ENCODE peak calls at places on chromosomes 4 and X, in seven cellular contexts. I, Y, M, H, E, Q and W are unnamed samples.

GRCh38 chr4:154018659-154019058 is 229.8 kb upstream of the SFRP2 start:
- DNase-seq in Q (no peak), H (peak), E (no peak), I (no peak), M (no peak), Y (no peak), W (no peak)

GRCh38 chr4:876780-877179 is 50.9 kb upstream of the CPLX1 start:
- DNase-seq in H (peak), Q (no peak), I (no peak), E (no peak), Y (no peak), M (no peak), W (no peak)

GRCh38 chr4:98573791-98574190 is 84.6 kb downstream of the TSPAN5 start:
- DNase-seq in E (no peak), M (no peak), Q (no peak), I (no peak), H (no peak), Y (no peak), W (no peak)

GRCh38 chr4:74444891-74445642 is at the start of gene AREG:
- DNase-seq in M (peak), E (peak), Q (peak), H (peak), I (peak), Y (peak), W (peak)

GRCh38 chrX:46704767-46705386 is 54.0 kb downstream of the SLC9A7 start:
- DNase-seq in H (no peak), Q (no peak), M (no peak), Y (no peak), I (peak), E (no peak), W (no peak)

GRCh38 chr4:128428397-128428796 is 140.8 kb upstream of the PGRMC2 start:
- DNase-seq in E (no peak), Y (no peak), M (no peak), I (no peak), H (no peak), Q (no peak), W (no peak)

GRCh38 chr4:89894654-89895652 is at the start of gene MMRN1:
- DNase-seq in I (no peak), Y (no peak), E (no peak), H (no peak), M (no peak), Q (peak), W (no peak)

GRCh38 chr4:30870513-30870912 is 150.3 kb downstream of the PCDH7 start:
- DNase-seq in Q (peak), M (no peak), I (no peak), H (no peak), E (no peak), Y (no peak), W (no peak)

GRCh38 chr4:8819019-8819418 is 52.6 kb downstream of the HMX1 start:
- DNase-seq in Y (peak), H (peak), M (no peak), E (no peak), Q (no peak), I (no peak), W (no peak)

GRCh38 chr4:15004701-15005301 is 2.5 kb downstream of the CPEB2 start:
- DNase-seq in M (peak), E (peak), I (peak), H (peak), Q (peak), Y (peak), W (peak)

GRCh38 chr4:80184791-80185756 is 12.2 kb upstream of the PRDM8 start:
- DNase-seq in Q (peak), M (peak), Y (no peak), E (peak), I (no peak), H (peak), W (no peak)

GRCh38 chrX:12595746-12596145 is 195.5 kb upstream of the PRPS2 start:
- DNase-seq in Q (no peak), I (no peak), M (no peak), E (no peak), H (no peak), Y (no peak), W (no peak)

GRCh38 chr4:476501-476900 is 22.5 kb downstream of the ZNF721 start:
- DNase-seq in I (peak), E (no peak), M (no peak), Y (no peak), H (no peak), Q (no peak), W (no peak)

GRCh38 chr4:13306356-13306755 is 177.8 kb downstream of the RAB28 start:
- DNase-seq in H (no peak), I (no peak), Q (no peak), E (no peak), Y (no peak), M (no peak), W (no peak)

GRCh38 chrX:85024044-85024443 is 20.4 kb downstream of the APOOL start:
- DNase-seq in E (no peak), Q (no peak), Y (no peak), H (no peak), I (no peak), M (no peak), W (no peak)

GRCh38 chr4:73872331-73873108 is 3.3 kb downstream of the CXCL1 start:
- DNase-seq in H (no peak), I (no peak), Y (no peak), E (no peak), Q (no peak), M (no peak), W (no peak)

GRCh38 chr4:188781655-188782054 is 642.4 kb downstream of the TRIML1 start:
- DNase-seq in E (no peak), I (peak), Y (no peak), Q (peak), M (no peak), H (peak), W (no peak)

GRCh38 chrX:109793191-109793590 is 60.1 kb upstream of the ACSL4 start:
- DNase-seq in Q (no peak), I (no peak), E (no peak), Y (no peak), M (no peak), H (no peak), W (no peak)

GRCh38 chrX:46837543-46838481 is 969 bp downstream of the RP2 start:
- DNase-seq in M (no peak), Y (no peak), I (no peak), H (no peak), Q (peak), E (no peak), W (no peak)

GRCh38 chr4:123577507-123577906 is 180.9 kb downstream of the SPRY1 start:
- DNase-seq in Y (no peak), I (no peak), M (no peak), Q (no peak), E (no peak), H (no peak), W (no peak)

GRCh38 chr4:77015390-77015789 is 60.4 kb downstream of the CCNI start:
- DNase-seq in E (no peak), Q (no peak), Y (no peak), I (peak), M (no peak), H (no peak), W (no peak)

GRCh38 chr4:138724530-138724929 is 291.1 kb upstream of the NOCT start:
- DNase-seq in M (no peak), E (no peak), Y (no peak), H (peak), I (no peak), Q (no peak), W (no peak)

GRCh38 chrX:31572396-31572795 is 500.6 kb upstream of the FTHL17 start:
- DNase-seq in E (no peak), Q (no peak), M (no peak), Y (no peak), H (no peak), I (no peak), W (no peak)

DNA sequence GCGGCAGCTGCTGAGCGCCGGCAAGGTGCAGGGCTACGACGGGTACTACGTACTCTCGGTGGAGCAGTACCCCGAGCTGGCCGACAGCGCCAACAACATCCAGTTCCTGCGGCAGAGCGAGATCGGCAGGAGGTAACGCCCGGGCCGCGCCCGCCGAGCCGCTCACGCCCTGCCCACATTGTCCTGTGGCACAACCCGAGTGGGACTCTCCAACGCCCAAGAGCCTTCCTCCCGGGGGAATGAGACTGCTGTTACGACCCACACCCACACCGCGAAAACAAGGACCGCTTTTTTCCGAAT is 117.0 kb downstream of the DCTD start:
- DNase-seq in Y (no peak), Q (no peak), H (no peak), E (no peak), I (no peak), M (no peak), W (no peak)
- H3K4me3 ChIP-seq in Y (no peak), Q (no peak), H (no peak), E (no peak), I (no peak), M (no peak), W (no peak)

GRCh38 chr4:165384186-165384585 is 5.4 kb downstream of the CPE start:
- DNase-seq in Y (no peak), H (no peak), E (no peak), I (no peak), Q (no peak), M (no peak), W (no peak)
- H3K27ac ChIP-seq in Y (no peak), H (no peak), E (peak), I (no peak), Q (no peak), M (no peak), W (peak)

GRCh38 chr4:52657630-52658501 is 1.2 kb downstream of the USP46 start:
- DNase-seq in Y (peak), Q (no peak), E (no peak), I (no peak), M (no peak), H (peak), W (no peak)
- TF ChIP-seq CTCF in Y (no peak), Q (no peak), E (no peak), I (peak), M (no peak), H (no peak), W (no peak)

DNA sequence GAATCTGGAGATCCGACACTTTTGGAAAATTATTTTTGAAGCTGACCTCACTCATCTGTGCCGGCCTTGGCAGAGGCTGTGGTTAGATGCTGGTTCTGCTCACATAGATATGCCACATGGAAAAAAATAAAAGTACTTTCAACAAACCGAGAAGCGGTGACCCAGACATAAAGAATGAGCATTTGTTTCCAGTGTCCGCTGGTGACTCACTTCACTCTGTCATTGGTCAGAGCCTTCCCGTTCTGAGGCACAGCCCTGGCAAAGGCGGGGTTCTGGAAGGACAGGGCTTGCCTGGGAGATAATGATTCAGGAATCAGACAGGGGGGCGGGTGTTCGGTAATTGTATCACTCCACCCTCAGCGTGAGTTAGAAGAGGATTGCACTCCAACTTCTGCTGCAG is 172.4 kb upstream of the MXRA5 start:
- DNase-seq in M (no peak), E (peak), Y (peak), H (no peak), I (peak), Q (no peak), W (no peak)
- H3K4me3 ChIP-seq in M (no peak), E (no peak), Y (no peak), H (no peak), I (no peak), Q (no peak), W (no peak)

GRCh38 chr4:69829678-69830077 is 30.3 kb downstream of the SULT1E1 start:
- DNase-seq in M (peak), I (no peak), E (no peak), Y (no peak), Q (no peak), H (no peak), W (no peak)
- H3K27ac ChIP-seq in M (peak), I (no peak), E (no peak), Y (no peak), Q (no peak), H (no peak), W (no peak)

GRCh38 chr4:145732895-145733880 is 53.2 kb downstream of the C4orf51 start:
- DNase-seq in Q (peak), Y (peak), M (peak), H (peak), I (peak), E (peak), W (peak)
- TF ChIP-seq CTCF in Q (no peak), Y (peak), M (no peak), H (no peak), I (no peak), E (no peak), W (no peak)

DNA sequence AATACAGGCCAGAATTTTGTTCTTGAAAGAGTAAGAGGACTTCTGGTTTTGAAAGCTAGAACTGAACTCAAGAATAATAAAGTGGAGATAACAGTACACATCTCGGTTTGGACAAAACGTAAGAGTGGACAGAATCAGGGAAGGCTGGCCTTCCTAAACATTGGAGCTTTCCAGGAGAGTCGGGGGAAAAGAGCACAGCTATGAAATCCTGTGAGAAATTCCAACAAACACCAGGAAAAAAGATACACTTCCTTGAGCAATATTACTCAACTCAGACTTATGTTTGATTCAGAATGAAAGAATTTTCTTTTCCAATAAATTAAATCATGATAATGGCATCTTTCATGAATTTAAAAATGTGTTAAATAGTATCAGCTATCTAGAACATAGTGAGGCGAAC is 1.1 kb downstream of the CTSO start:
- DNase-seq in Y (no peak), Q (no peak), I (no peak), H (no peak), M (no peak), E (no peak), W (no peak)
- H3K4me3 ChIP-seq in Y (peak), Q (no peak), I (peak), H (no peak), M (no peak), E (peak), W (peak)